ENCODE peak calls at places on chromosomes 12 and 14, in seven cellular contexts. O is stomach; L is fibroblast of the conjunctiva; S is Panc1; F is effector CD4-positive, alpha-beta T cell; I is bronchial epithelial cell; T is uterus. D is an unnamed sample.

GRCh38 chr14:101457177-101457935 is 103.9 kb upstream of the DIO3 start:
- DNase-seq in S (no peak), O (no peak), L (no peak), I (no peak), T (no peak), F (no peak), D (no peak)

GRCh38 chr12:89273525-89273924 is 78.8 kb downstream of the DUSP6 start:
- DNase-seq in I (no peak), T (no peak), S (no peak), L (no peak), O (no peak), F (no peak), D (no peak)

GRCh38 chr12:64656429-64656828 is 46.1 kb downstream of the RASSF3 start:
- DNase-seq in L (no peak), O (peak; percentile 51), I (no peak), F (no peak), S (no peak), T (no peak), D (no peak)

GRCh38 chr12:6567824-6568617 is at the start of gene NOP2:
- DNase-seq in T (peak; percentile 91), S (peak; percentile 53), O (peak; percentile 94), F (peak; percentile 82), I (peak; percentile 77), L (peak; percentile 73), D (peak; percentile 74)

GRCh38 chr14:103105580-103106168 is 11.1 kb downstream of the EXOC3L4 start:
- DNase-seq in L (no peak), I (no peak), O (no peak), F (no peak), S (no peak), T (no peak), D (no peak)

GRCh38 chr12:26162905-26163304 is 32.5 kb upstream of the SSPN start:
- DNase-seq in L (no peak), O (no peak), T (no peak), F (no peak), I (no peak), S (no peak), D (no peak)

GRCh38 chr14:92135269-92135668 is 13.5 kb downstream of the CPSF2 start:
- DNase-seq in T (no peak), F (no peak), O (no peak), S (no peak), L (peak; percentile 48), I (peak; percentile 44), D (no peak)

GRCh38 chr12:3992945-3993344 is 119.7 kb upstream of the PARP11 start:
- DNase-seq in T (no peak), L (no peak), F (no peak), O (no peak), S (no peak), I (no peak), D (no peak)

GRCh38 chr14:77804592-77804991 is 4.7 kb downstream of the ADCK1 start:
- DNase-seq in L (no peak), I (peak; percentile 35), O (no peak), T (no peak), F (no peak), S (no peak), D (peak; percentile 28)

GRCh38 chr14:70924521-70924920 is 17.3 kb downstream of the PCNX1 start:
- DNase-seq in O (no peak), S (no peak), T (no peak), F (no peak), L (no peak), I (no peak), D (no peak)

GRCh38 chr14:94474581-94475031 is 1.4 kb downstream of the SERPINA9 start:
- DNase-seq in I (peak; percentile 15), S (no peak), L (no peak), T (no peak), F (no peak), O (no peak), D (no peak)

GRCh38 chr12:52566847-52567291 is 6.8 kb downstream of the KRT74 start:
- DNase-seq in O (no peak), F (no peak), T (no peak), L (no peak), I (no peak), S (no peak), D (no peak)

GRCh38 chr12:31790759-31791158 is 61.9 kb upstream of the AMN1 start:
- DNase-seq in T (no peak), F (no peak), I (no peak), O (no peak), L (no peak), S (no peak), D (no peak)

GRCh38 chr14:50027797-50028196 is 88.6 kb downstream of the VCPKMT start:
- DNase-seq in I (no peak), O (no peak), T (no peak), S (no peak), F (no peak), L (no peak), D (no peak)

D was measured in T-helper 1 cell.